ENCODE peak calls at places on chromosomes 6 and 20, in nine cellular contexts. One of them, this sample, is unnamed.

GRCh38 chr20:24485981-24486380 is 16.6 kb downstream of the SYNDIG1 start:
- DNase-seq in PC-3: no peak
- DNase-seq in HCT116: no peak
- DNase-seq in GM23338: no peak
- DNase-seq in neural progenitor cell: no peak
- DNase-seq in MM.1S: no peak
- DNase-seq in GM23248: no peak
- DNase-seq in SK-N-SH: no peak
- DNase-seq in hepatocyte: no peak
- DNase-seq in this sample: no peak

GRCh38 chr20:52500150-52500549 is 308.6 kb upstream of the ZFP64 start:
- DNase-seq in neural progenitor cell: peak; percentile 8
- DNase-seq in PC-3: no peak
- DNase-seq in GM23338: peak; percentile 4
- DNase-seq in hepatocyte: peak; percentile 31
- DNase-seq in MM.1S: no peak
- DNase-seq in SK-N-SH: no peak
- DNase-seq in HCT116: no peak
- DNase-seq in GM23248: no peak
- DNase-seq in this sample: no peak

GRCh38 chr20:25865715-25866656 is 169.3 kb upstream of the ZNF337 start:
- DNase-seq in MM.1S: peak; percentile 85
- DNase-seq in PC-3: peak; percentile 76
- DNase-seq in GM23338: peak; percentile 85
- DNase-seq in neural progenitor cell: peak; percentile 90
- DNase-seq in HCT116: peak; percentile 49
- DNase-seq in SK-N-SH: peak; percentile 83
- DNase-seq in GM23248: peak; percentile 85
- DNase-seq in hepatocyte: peak; percentile 85
- DNase-seq in this sample: no peak

GRCh38 chr6:83258517-83258916 is 65.4 kb downstream of the RWDD2A start:
- DNase-seq in PC-3: no peak
- DNase-seq in HCT116: no peak
- DNase-seq in neural progenitor cell: no peak
- DNase-seq in hepatocyte: no peak
- DNase-seq in MM.1S: no peak
- DNase-seq in GM23248: no peak
- DNase-seq in GM23338: no peak
- DNase-seq in SK-N-SH: no peak
- DNase-seq in this sample: no peak

GRCh38 chr6:116106146-116106545 is 5.5 kb downstream of the NT5DC1 start:
- DNase-seq in GM23248: no peak
- DNase-seq in PC-3: no peak
- DNase-seq in MM.1S: no peak
- DNase-seq in GM23338: no peak
- DNase-seq in HCT116: no peak
- DNase-seq in hepatocyte: no peak
- DNase-seq in SK-N-SH: no peak
- DNase-seq in neural progenitor cell: no peak
- DNase-seq in this sample: no peak

GRCh38 chr6:73954843-73955242 is 258.8 kb downstream of the CD109 start:
- DNase-seq in neural progenitor cell: no peak
- DNase-seq in SK-N-SH: no peak
- DNase-seq in hepatocyte: no peak
- DNase-seq in GM23338: no peak
- DNase-seq in GM23248: no peak
- DNase-seq in MM.1S: no peak
- DNase-seq in HCT116: no peak
- DNase-seq in PC-3: no peak
- DNase-seq in this sample: no peak

GRCh38 chr6:52330470-52330869 is 31.5 kb upstream of the PAQR8 start:
- DNase-seq in neural progenitor cell: no peak
- DNase-seq in PC-3: no peak
- DNase-seq in hepatocyte: peak; percentile 65
- DNase-seq in SK-N-SH: no peak
- DNase-seq in HCT116: no peak
- DNase-seq in GM23338: no peak
- DNase-seq in MM.1S: no peak
- DNase-seq in GM23248: no peak
- DNase-seq in this sample: no peak

GRCh38 chr20:63080411-63080810 is 73.6 kb upstream of the BHLHE23 start:
- DNase-seq in GM23248: no peak
- DNase-seq in SK-N-SH: no peak
- DNase-seq in hepatocyte: no peak
- DNase-seq in PC-3: no peak
- DNase-seq in HCT116: no peak
- DNase-seq in neural progenitor cell: no peak
- DNase-seq in MM.1S: no peak
- DNase-seq in GM23338: no peak
- DNase-seq in this sample: no peak

GRCh38 chr6:90399970-90400369 is 103.3 kb upstream of the BACH2 start:
- DNase-seq in GM23338: no peak
- DNase-seq in hepatocyte: no peak
- DNase-seq in GM23248: no peak
- DNase-seq in neural progenitor cell: no peak
- DNase-seq in MM.1S: no peak
- DNase-seq in HCT116: no peak
- DNase-seq in SK-N-SH: no peak
- DNase-seq in PC-3: no peak
- DNase-seq in this sample: no peak

GRCh38 chr20:21251278-21251677 is 51.9 kb upstream of the XRN2 start:
- DNase-seq in GM23338: no peak
- DNase-seq in neural progenitor cell: no peak
- DNase-seq in MM.1S: no peak
- DNase-seq in GM23248: no peak
- DNase-seq in PC-3: peak; percentile 77
- DNase-seq in HCT116: no peak
- DNase-seq in hepatocyte: no peak
- DNase-seq in SK-N-SH: no peak
- DNase-seq in this sample: no peak

GRCh38 chr6:170093658-170094596 is 197.0 kb downstream of the DLL1 start:
- DNase-seq in SK-N-SH: no peak
- DNase-seq in GM23338: no peak
- DNase-seq in MM.1S: no peak
- DNase-seq in hepatocyte: no peak
- DNase-seq in neural progenitor cell: no peak
- DNase-seq in PC-3: no peak
- DNase-seq in HCT116: no peak
- DNase-seq in GM23248: no peak
- DNase-seq in this sample: no peak

GRCh38 chr20:57779401-57780003 is 69.7 kb upstream of the PMEPA1 start:
- DNase-seq in neural progenitor cell: no peak
- DNase-seq in HCT116: no peak
- DNase-seq in hepatocyte: peak; percentile 64
- DNase-seq in GM23248: no peak
- DNase-seq in GM23338: peak; percentile 17
- DNase-seq in MM.1S: no peak
- DNase-seq in SK-N-SH: no peak
- DNase-seq in PC-3: peak; percentile 88
- DNase-seq in this sample: no peak

GRCh38 chr20:25243416-25243979 is 4.4 kb upstream of the PYGB start:
- DNase-seq in SK-N-SH: no peak
- DNase-seq in GM23338: no peak
- DNase-seq in MM.1S: no peak
- DNase-seq in neural progenitor cell: no peak
- DNase-seq in hepatocyte: no peak
- DNase-seq in GM23248: no peak
- DNase-seq in HCT116: no peak
- DNase-seq in PC-3: no peak
- DNase-seq in this sample: no peak

GRCh38 chr6:105051941-105052471 is 95.1 kb downstream of the LIN28B start:
- DNase-seq in SK-N-SH: peak; percentile 22
- DNase-seq in neural progenitor cell: no peak
- DNase-seq in PC-3: no peak
- DNase-seq in HCT116: no peak
- DNase-seq in GM23248: peak; percentile 63
- DNase-seq in MM.1S: no peak
- DNase-seq in hepatocyte: no peak
- DNase-seq in GM23338: no peak
- DNase-seq in this sample: no peak

GRCh38 chr6:149015224-149015876 is 268.5 kb downstream of the UST start:
- DNase-seq in SK-N-SH: no peak
- DNase-seq in MM.1S: no peak
- DNase-seq in neural progenitor cell: no peak
- DNase-seq in HCT116: no peak
- DNase-seq in PC-3: peak; percentile 27
- DNase-seq in GM23338: no peak
- DNase-seq in hepatocyte: no peak
- DNase-seq in GM23248: peak; percentile 77
- DNase-seq in this sample: no peak
- H3K36me3 ChIP-seq in SK-N-SH: no peaks in the 10 kb centered on the region
- H3K36me3 ChIP-seq in MM.1S: no peaks in the 10 kb centered on the region
- H3K36me3 ChIP-seq in neural progenitor cell: no peaks in the 10 kb centered on the region
- H3K36me3 ChIP-seq in HCT116: no peaks in the 10 kb centered on the region
- H3K36me3 ChIP-seq in PC-3: no peaks in the 10 kb centered on the region
- H3K36me3 ChIP-seq in GM23338: peaks cover 6% of the 10 kb centered on the region
- H3K36me3 ChIP-seq in hepatocyte: no peaks in the 10 kb centered on the region
- H3K36me3 ChIP-seq in GM23248: no peaks in the 10 kb centered on the region
- H3K36me3 ChIP-seq in this sample: no peaks in the 10 kb centered on the region

DNA sequence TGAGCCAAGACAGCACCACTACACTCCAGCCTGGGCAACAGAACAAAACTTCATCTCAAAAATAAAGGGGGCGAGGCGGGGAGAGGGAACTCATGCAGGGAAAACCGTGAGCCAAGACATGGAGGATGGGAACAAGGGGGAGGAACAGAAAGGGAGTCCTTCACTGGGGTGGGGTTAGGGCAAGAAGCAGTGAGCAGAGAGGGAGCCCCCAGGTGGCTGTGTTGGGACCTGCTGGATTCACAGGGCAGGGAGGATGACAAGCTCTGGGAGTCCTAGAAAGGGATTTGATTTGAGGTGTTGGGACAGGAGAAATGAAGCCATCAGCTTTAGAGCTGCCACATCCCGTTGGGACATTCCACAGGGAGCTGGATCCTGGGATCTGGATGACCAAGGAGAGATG is 90.6 kb upstream of the TOP1 start:
- DNase-seq in GM23338: peak; percentile 64
- DNase-seq in neural progenitor cell: no peak
- DNase-seq in SK-N-SH: no peak
- DNase-seq in PC-3: no peak
- DNase-seq in MM.1S: no peak
- DNase-seq in hepatocyte: no peak
- DNase-seq in HCT116: no peak
- DNase-seq in GM23248: no peak
- DNase-seq in this sample: peak; percentile 45
- TF ChIP-seq EZH2phosphoT487 in GM23338: no peak
- TF ChIP-seq EZH2phosphoT487 in neural progenitor cell: no peak
- TF ChIP-seq EZH2phosphoT487 in SK-N-SH: no peak
- TF ChIP-seq EZH2phosphoT487 in PC-3: no peak
- TF ChIP-seq EZH2phosphoT487 in MM.1S: no peak
- TF ChIP-seq EZH2phosphoT487 in hepatocyte: no peak
- TF ChIP-seq EZH2phosphoT487 in HCT116: no peak
- TF ChIP-seq EZH2phosphoT487 in GM23248: no peak
- TF ChIP-seq EZH2phosphoT487 in this sample: no peak

DNA sequence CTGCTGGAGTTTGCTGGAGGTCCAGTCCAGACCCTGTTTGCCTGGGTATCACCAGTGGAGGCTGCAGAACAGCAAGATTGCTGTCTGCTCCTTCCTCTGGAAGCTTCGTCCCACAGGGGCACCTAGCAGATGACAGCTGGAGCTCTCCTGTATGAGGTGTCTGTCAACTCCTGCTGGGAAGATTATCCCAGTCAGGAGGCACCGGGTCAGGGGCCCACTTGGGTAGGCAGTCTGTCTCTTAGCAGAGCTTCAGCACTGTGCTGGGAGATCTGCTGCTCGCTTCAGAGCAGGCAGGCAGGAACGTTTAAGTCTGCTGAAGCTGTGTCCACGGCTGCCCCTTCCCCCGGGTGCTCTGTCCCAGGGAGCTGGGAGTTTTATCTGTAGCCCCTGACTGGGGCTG is 96.8 kb upstream of the SLC35F1 start:
- DNase-seq in GM23338: no peak
- DNase-seq in neural progenitor cell: no peak
- DNase-seq in MM.1S: no peak
- DNase-seq in SK-N-SH: no peak
- DNase-seq in HCT116: no peak
- DNase-seq in hepatocyte: no peak
- DNase-seq in PC-3: no peak
- DNase-seq in GM23248: no peak
- DNase-seq in this sample: no peak
- H3K36me3 ChIP-seq in GM23338: no peaks in the 10 kb centered on the region
- H3K36me3 ChIP-seq in neural progenitor cell: no peaks in the 10 kb centered on the region
- H3K36me3 ChIP-seq in MM.1S: no peaks in the 10 kb centered on the region
- H3K36me3 ChIP-seq in SK-N-SH: no peaks in the 10 kb centered on the region
- H3K36me3 ChIP-seq in HCT116: no peaks in the 10 kb centered on the region
- H3K36me3 ChIP-seq in hepatocyte: no peaks in the 10 kb centered on the region
- H3K36me3 ChIP-seq in PC-3: no peaks in the 10 kb centered on the region
- H3K36me3 ChIP-seq in GM23248: no peaks in the 10 kb centered on the region
- H3K36me3 ChIP-seq in this sample: no peaks in the 10 kb centered on the region

GRCh38 chr6:121314407-121315112 is 19.7 kb downstream of the TBC1D32 start:
- DNase-seq in SK-N-SH: no peak
- DNase-seq in HCT116: no peak
- DNase-seq in GM23338: no peak
- DNase-seq in hepatocyte: no peak
- DNase-seq in neural progenitor cell: no peak
- DNase-seq in PC-3: no peak
- DNase-seq in GM23248: no peak
- DNase-seq in MM.1S: no peak
- DNase-seq in this sample: no peak

GRCh38 chr6:121319603-121320002 is 14.7 kb downstream of the TBC1D32 start:
- DNase-seq in MM.1S: no peak
- DNase-seq in SK-N-SH: no peak
- DNase-seq in hepatocyte: no peak
- DNase-seq in GM23248: no peak
- DNase-seq in neural progenitor cell: no peak
- DNase-seq in HCT116: no peak
- DNase-seq in GM23338: no peak
- DNase-seq in PC-3: no peak
- DNase-seq in this sample: no peak

GRCh38 chr6:121321282-121321681 is 13.0 kb downstream of the TBC1D32 start:
- DNase-seq in hepatocyte: no peak
- DNase-seq in PC-3: no peak
- DNase-seq in HCT116: no peak
- DNase-seq in SK-N-SH: no peak
- DNase-seq in MM.1S: no peak
- DNase-seq in neural progenitor cell: no peak
- DNase-seq in GM23248: no peak
- DNase-seq in GM23338: no peak
- DNase-seq in this sample: no peak

DNA sequence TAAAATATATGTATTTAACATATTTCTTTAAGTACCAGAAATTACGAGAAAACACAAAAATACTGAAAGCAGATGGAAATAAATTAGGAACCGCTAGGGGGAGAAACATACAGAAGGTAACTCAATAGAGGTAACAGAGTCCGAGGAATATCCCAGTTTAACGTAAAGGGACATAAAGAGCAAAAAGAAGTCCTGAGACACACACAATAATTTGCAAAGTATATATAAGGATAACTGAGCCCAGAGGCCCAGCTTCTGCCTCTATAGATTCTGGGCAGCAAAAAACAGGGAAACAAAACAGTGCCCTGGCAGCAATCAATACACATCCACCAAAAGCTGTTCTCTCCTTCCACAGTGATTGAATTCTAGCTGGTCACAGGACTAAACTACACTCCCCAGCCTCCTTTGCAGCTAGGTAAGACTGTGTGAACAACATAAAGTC is 15.1 kb downstream of the TBC1D32 start:
- DNase-seq in PC-3: peak; percentile 58
- DNase-seq in MM.1S: peak; percentile 37
- DNase-seq in GM23248: peak; percentile 62
- DNase-seq in GM23338: peak; percentile 78
- DNase-seq in HCT116: no peak
- DNase-seq in neural progenitor cell: peak; percentile 43
- DNase-seq in SK-N-SH: no peak
- DNase-seq in hepatocyte: peak; percentile 64
- DNase-seq in this sample: no peak
- TF ChIP-seq EZH2phosphoT487 in PC-3: no peak
- TF ChIP-seq EZH2phosphoT487 in MM.1S: no peak
- TF ChIP-seq EZH2phosphoT487 in GM23248: no peak
- TF ChIP-seq EZH2phosphoT487 in GM23338: no peak
- TF ChIP-seq EZH2phosphoT487 in HCT116: no peak
- TF ChIP-seq EZH2phosphoT487 in neural progenitor cell: no peak
- TF ChIP-seq EZH2phosphoT487 in SK-N-SH: no peak
- TF ChIP-seq EZH2phosphoT487 in hepatocyte: no peak
- TF ChIP-seq EZH2phosphoT487 in this sample: no peak

GRCh38 chr6:28401172-28401571 is 1.6 kb upstream of the ZSCAN12 start:
- DNase-seq in HCT116: no peak
- DNase-seq in neural progenitor cell: no peak
- DNase-seq in SK-N-SH: no peak
- DNase-seq in GM23338: no peak
- DNase-seq in hepatocyte: no peak
- DNase-seq in PC-3: peak; percentile 76
- DNase-seq in GM23248: peak; percentile 41
- DNase-seq in MM.1S: no peak
- DNase-seq in this sample: no peak
- H3K36me3 ChIP-seq in HCT116: no peaks in the 10 kb centered on the region
- H3K36me3 ChIP-seq in neural progenitor cell: no peaks in the 10 kb centered on the region
- H3K36me3 ChIP-seq in SK-N-SH: peaks cover 15% of the 10 kb centered on the region
- H3K36me3 ChIP-seq in GM23338: peaks cover 7% of the 10 kb centered on the region
- H3K36me3 ChIP-seq in hepatocyte: no peaks in the 10 kb centered on the region
- H3K36me3 ChIP-seq in PC-3: no peaks in the 10 kb centered on the region
- H3K36me3 ChIP-seq in GM23248: no peaks in the 10 kb centered on the region
- H3K36me3 ChIP-seq in MM.1S: no peaks in the 10 kb centered on the region
- H3K36me3 ChIP-seq in this sample: peaks cover 20% of the 10 kb centered on the region